ENCODE peak calls at places on chromosome 3, in five cellular contexts. Q is neuronal stem cell, G is upper lobe of right lung, J is spleen, U is IMR-90. O is an unnamed sample.
A peak's percentile ranks its signal among the peaks of the same experiment; 100 is the strongest.

GRCh38 chr3:135125171-135125801 is 330.2 kb downstream of the EPHB1 start:
- DNase-seq in Q (peak; percentile 63), G (no peak), J (no peak), U (peak; percentile 27), O (no peak)

GRCh38 chr3:158160958-158161357 is 51.1 kb downstream of the RSRC1 start:
- DNase-seq in Q (no peak), G (no peak), J (no peak), U (peak; percentile 86), O (no peak)

GRCh38 chr3:38562467-38562925 is 66.4 kb downstream of the EXOG start:
- DNase-seq in Q (no peak), G (peak; percentile 43), J (no peak), U (no peak), O (no peak)

GRCh38 chr3:63364909-63365308 is 86.8 kb downstream of the SYNPR start:
- DNase-seq in Q (no peak), G (no peak), J (no peak), U (no peak), O (no peak)

GRCh38 chr3:165783383-165783782 is 53.8 kb downstream of the BCHE start:
- DNase-seq in Q (no peak), G (no peak), J (no peak), U (no peak), O (no peak)

GRCh38 chr3:39329493-39329892 is at the start of gene CCR8:
- DNase-seq in Q (no peak), G (no peak), J (no peak), U (no peak), O (peak; percentile 16)

GRCh38 chr3:118945834-118946233 is 88.8 kb downstream of the IGSF11 start:
- DNase-seq in Q (no peak), G (no peak), J (no peak), U (no peak), O (no peak)

GRCh38 chr3:98945006-98945626 is 43.6 kb upstream of the DCBLD2 start:
- DNase-seq in Q (no peak), G (no peak), J (no peak), U (peak; percentile 33), O (no peak)

GRCh38 chr3:127489357-127489756 is 101.2 kb downstream of the TPRA1 start:
- DNase-seq in Q (no peak), G (peak; percentile 40), J (no peak), U (no peak), O (no peak)

GRCh38 chr3:49924683-49925082 is 4.9 kb downstream of the MON1A start:
- DNase-seq in Q (no peak), G (no peak), J (no peak), U (peak; percentile 91), O (no peak)

GRCh38 chr3:186653984-186654383 is 11.8 kb upstream of the HRG start:
- DNase-seq in Q (peak; percentile 27), G (no peak), J (no peak), U (no peak), O (no peak)

GRCh38 chr3:5302661-5303060 is 115.2 kb downstream of the EDEM1 start:
- DNase-seq in Q (no peak), G (no peak), J (no peak), U (no peak), O (no peak)

GRCh38 chr3:5305681-5305983 is 118.1 kb downstream of the EDEM1 start:
- DNase-seq in Q (no peak), G (no peak), J (no peak), U (no peak), O (no peak)

GRCh38 chr3:5301671-5302297 is 114.3 kb downstream of the EDEM1 start:
- DNase-seq in Q (no peak), G (no peak), J (no peak), U (peak; percentile 19), O (no peak)

GRCh38 chr3:5304188-5304587 is 116.7 kb downstream of the EDEM1 start:
- DNase-seq in Q (no peak), G (no peak), J (no peak), U (no peak), O (no peak)

GRCh38 chr3:5304789-5305680 is 117.5 kb downstream of the EDEM1 start:
- DNase-seq in Q (peak; percentile 52), G (no peak), J (no peak), U (peak; percentile 44), O (peak; percentile 11)
- H3K4me3 ChIP-seq in Q (no peak overlapping the region), G (no peak overlapping the region), J (no peak overlapping the region), U (no peak overlapping the region), O (no peak overlapping the region)

GRCh38 chr3:53817809-53818208 is 28.4 kb downstream of the CHDH start:
- DNase-seq in Q (no peak), G (peak; percentile 49), J (no peak), U (no peak), O (no peak)
- H3K4me1 ChIP-seq in Q (no peaks in the 10 kb centered on the region), G (no peaks in the 10 kb centered on the region), J (no peaks in the 10 kb centered on the region), U (no peaks in the 10 kb centered on the region), O (no peaks in the 10 kb centered on the region)

GRCh38 chr3:48662753-48663488 is at the start of gene CELSR3:
- DNase-seq in Q (peak; percentile 90), G (peak; percentile 74), J (no peak), U (peak; percentile 90), O (peak; percentile 54)

GRCh38 chr3:48662140-48662752 is 440 bp downstream of the CELSR3 start:
- DNase-seq in Q (no peak), G (no peak), J (no peak), U (no peak), O (no peak)

GRCh38 chr3:48663489-48664312 is 1.0 kb upstream of the CELSR3 start:
- DNase-seq in Q (peak; percentile 99), G (peak; percentile 93), J (peak; percentile 94), U (peak; percentile 99), O (peak; percentile 78)

GRCh38 chr3:48664929-48665328 is 2.2 kb upstream of the CELSR3 start:
- DNase-seq in Q (no peak), G (no peak), J (no peak), U (no peak), O (no peak)

DNA sequence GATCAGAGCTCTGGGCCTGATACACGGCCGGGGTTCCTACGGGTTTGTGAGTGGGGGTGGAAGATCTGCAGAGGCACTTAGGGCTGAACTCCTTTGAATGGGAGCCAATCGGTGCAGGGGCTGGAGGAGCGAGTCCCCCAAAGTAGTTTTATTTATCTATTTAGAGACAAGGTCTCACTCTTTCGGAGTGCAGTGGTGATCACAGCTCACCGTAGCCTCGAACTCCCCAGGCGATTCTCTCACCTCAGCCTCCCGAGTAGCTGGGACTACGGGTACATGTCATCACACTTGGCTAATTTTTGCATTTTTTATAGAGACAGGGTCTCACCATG is 1.6 kb upstream of the CELSR3 start:
- DNase-seq in Q (no peak), G (no peak), J (no peak), U (no peak), O (no peak)
- H3K4me3 ChIP-seq in Q (no peak overlapping the region), G (no peak overlapping the region), J (no peak overlapping the region), U (no peak overlapping the region), O (no peak overlapping the region)

GRCh38 chr3:123750659-123751420 is 133.3 kb downstream of the MYLK start:
- DNase-seq in Q (no peak), G (no peak), J (no peak), U (peak; percentile 95), O (no peak)
- H3K4me1 ChIP-seq in Q (peaks cover 6% of the 10 kb centered on the region), G (peaks cover 31% of the 10 kb centered on the region), J (no peaks in the 10 kb centered on the region), U (peaks cover 39% of the 10 kb centered on the region), O (no peaks in the 10 kb centered on the region)

GRCh38 chr3:30098656-30099454 is 507.5 kb upstream of the TGFBR2 start:
- DNase-seq in Q (peak; percentile 3), G (no peak), J (no peak), U (peak; percentile 60), O (no peak)
- H3K4me3 ChIP-seq in Q (no peak overlapping the region), G (no peak overlapping the region), J (no peak overlapping the region), U (no peak overlapping the region), O (no peak overlapping the region)

GRCh38 chr3:129176051-129176450 is 7.6 kb downstream of the CNBP start:
- DNase-seq in Q (no peak), G (no peak), J (no peak), U (no peak), O (no peak)

GRCh38 chr3:129173206-129173605 is 10.5 kb downstream of the CNBP start:
- DNase-seq in Q (no peak), G (no peak), J (no peak), U (no peak), O (no peak)

GRCh38 chr3:129173725-129174124 is 10.0 kb downstream of the CNBP start:
- DNase-seq in Q (no peak), G (no peak), J (no peak), U (no peak), O (no peak)
- H3K4me1 ChIP-seq in Q (no peaks in the 10 kb centered on the region), G (peaks cover 69% of the 10 kb centered on the region), J (peaks cover 59% of the 10 kb centered on the region), U (peaks cover 2% of the 10 kb centered on the region), O (peaks cover 68% of the 10 kb centered on the region)

DNA sequence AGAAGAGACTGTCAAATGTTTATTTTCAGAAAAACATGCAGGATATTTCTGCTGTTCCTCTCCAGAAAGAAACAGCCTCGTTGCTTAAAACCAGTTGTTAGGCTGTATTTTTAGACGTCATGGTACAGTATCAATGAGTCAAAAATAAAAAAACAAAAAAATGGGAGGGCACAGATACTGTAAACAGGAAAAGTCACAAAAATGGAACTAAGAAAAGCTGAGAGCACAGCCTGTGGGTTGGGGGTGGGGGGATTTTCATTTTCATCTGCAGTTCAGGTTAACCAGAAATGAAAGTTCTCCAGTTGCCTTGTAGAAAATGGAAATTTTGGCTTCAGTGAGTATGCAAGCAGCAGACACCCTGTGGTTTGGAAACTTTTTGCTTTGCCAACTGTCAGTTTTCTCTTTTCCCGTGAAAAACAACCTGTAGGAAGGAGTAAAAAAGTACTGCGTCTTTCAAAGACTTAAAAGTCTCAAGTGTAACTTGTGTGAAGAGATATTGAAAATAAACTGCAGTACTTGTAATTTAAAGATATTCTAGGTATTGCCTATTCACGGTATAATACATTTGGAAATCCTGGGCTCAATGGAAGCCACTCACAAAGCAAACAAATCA is 59.0 kb downstream of the FRMD4B start:
- DNase-seq in Q (no peak), G (no peak), J (no peak), U (no peak), O (peak; percentile 52)
- H3K4me3 ChIP-seq in Q (no peak overlapping the region), G (no peak overlapping the region), J (no peak overlapping the region), U (no peak overlapping the region), O (no peak overlapping the region)

GRCh38 chr3:181724432-181724740 is 12.7 kb downstream of the SOX2 start:
- DNase-seq in Q (no peak), G (no peak), J (no peak), U (no peak), O (no peak)

GRCh38 chr3:181723064-181723463 is 11.3 kb downstream of the SOX2 start:
- DNase-seq in Q (no peak), G (no peak), J (no peak), U (no peak), O (no peak)

GRCh38 chr3:181722156-181722555 is 10.4 kb downstream of the SOX2 start:
- DNase-seq in Q (no peak), G (no peak), J (no peak), U (no peak), O (no peak)

GRCh38 chr3:181725033-181725775 is 13.5 kb downstream of the SOX2 start:
- DNase-seq in Q (no peak), G (no peak), J (no peak), U (no peak), O (no peak)

GRCh38 chr3:181723568-181724431 is 12.1 kb downstream of the SOX2 start:
- DNase-seq in Q (no peak), G (no peak), J (no peak), U (no peak), O (no peak)
- H3K4me1 ChIP-seq in Q (peaks cover 31% of the 10 kb centered on the region), G (peaks cover 14% of the 10 kb centered on the region), J (peaks cover 16% of the 10 kb centered on the region), U (no peaks in the 10 kb centered on the region), O (peaks cover 12% of the 10 kb centered on the region)

GRCh38 chr3:72442755-72443154 is 405.5 kb downstream of the SHQ1 start:
- DNase-seq in Q (no peak), G (no peak), J (no peak), U (no peak), O (no peak)
- H3K4me3 ChIP-seq in Q (no peak overlapping the region), G (no peak overlapping the region), J (no peak overlapping the region), U (no peak overlapping the region), O (no peak overlapping the region)